ENCODE peak calls at places on chromosomes 6 and 20, in five cellular contexts. One of them, this sample, is unnamed.

GRCh38 chr20:24095753-24096152 is 107.2 kb upstream of the GGTLC1 start:
- DNase-seq in GM12878: no peak
- DNase-seq in HepG2: no peak
- DNase-seq in K562: no peak
- DNase-seq in SK-N-SH: no peak
- DNase-seq in this sample: no peak

GRCh38 chr20:33079267-33079666 is at the start of gene BPIFB4:
- DNase-seq in GM12878: no peak
- DNase-seq in HepG2: no peak
- DNase-seq in K562: no peak
- DNase-seq in SK-N-SH: no peak
- DNase-seq in this sample: no peak

GRCh38 chr6:100268326-100268725 is 196.4 kb downstream of the SIM1 start:
- DNase-seq in GM12878: no peak
- DNase-seq in HepG2: no peak
- DNase-seq in K562: no peak
- DNase-seq in SK-N-SH: no peak
- DNase-seq in this sample: no peak

GRCh38 chr20:50393990-50394561 is 116.1 kb upstream of the PTPN1 start:
- DNase-seq in GM12878: no peak
- DNase-seq in HepG2: no peak
- DNase-seq in K562: no peak
- DNase-seq in SK-N-SH: no peak
- DNase-seq in this sample: no peak

GRCh38 chr6:69581576-69581975 is 215.2 kb downstream of the LMBRD1 start:
- DNase-seq in GM12878: no peak
- DNase-seq in HepG2: no peak
- DNase-seq in K562: no peak
- DNase-seq in SK-N-SH: no peak
- DNase-seq in this sample: no peak

GRCh38 chr6:91082311-91082803 is 495.5 kb upstream of the MAP3K7 start:
- DNase-seq in GM12878: no peak
- DNase-seq in HepG2: no peak
- DNase-seq in K562: no peak
- DNase-seq in SK-N-SH: no peak
- DNase-seq in this sample: no peak

GRCh38 chr20:62752671-62753501 is 43.4 kb upstream of the MRGBP start:
- DNase-seq in GM12878: no peak
- DNase-seq in HepG2: peak
- DNase-seq in K562: no peak
- DNase-seq in SK-N-SH: no peak
- DNase-seq in this sample: no peak

GRCh38 chr20:37611346-37611745 is 82.5 kb upstream of the CTNNBL1 start:
- DNase-seq in GM12878: no peak
- DNase-seq in HepG2: no peak
- DNase-seq in K562: no peak
- DNase-seq in SK-N-SH: no peak
- DNase-seq in this sample: no peak

GRCh38 chr6:14431375-14432330 is 314.1 kb downstream of the CD83 start:
- DNase-seq in GM12878: no peak
- DNase-seq in HepG2: no peak
- DNase-seq in K562: no peak
- DNase-seq in SK-N-SH: no peak
- DNase-seq in this sample: no peak

GRCh38 chr6:2891768-2892170 is 11.3 kb downstream of the SERPINB9 start:
- DNase-seq in GM12878: peak
- DNase-seq in HepG2: no peak
- DNase-seq in K562: no peak
- DNase-seq in SK-N-SH: no peak
- DNase-seq in this sample: no peak

GRCh38 chr6:53359843-53360834 is 11.4 kb upstream of the ELOVL5 start:
- DNase-seq in GM12878: no peak
- DNase-seq in HepG2: peak
- DNase-seq in K562: no peak
- DNase-seq in SK-N-SH: peak
- DNase-seq in this sample: no peak

DNA sequence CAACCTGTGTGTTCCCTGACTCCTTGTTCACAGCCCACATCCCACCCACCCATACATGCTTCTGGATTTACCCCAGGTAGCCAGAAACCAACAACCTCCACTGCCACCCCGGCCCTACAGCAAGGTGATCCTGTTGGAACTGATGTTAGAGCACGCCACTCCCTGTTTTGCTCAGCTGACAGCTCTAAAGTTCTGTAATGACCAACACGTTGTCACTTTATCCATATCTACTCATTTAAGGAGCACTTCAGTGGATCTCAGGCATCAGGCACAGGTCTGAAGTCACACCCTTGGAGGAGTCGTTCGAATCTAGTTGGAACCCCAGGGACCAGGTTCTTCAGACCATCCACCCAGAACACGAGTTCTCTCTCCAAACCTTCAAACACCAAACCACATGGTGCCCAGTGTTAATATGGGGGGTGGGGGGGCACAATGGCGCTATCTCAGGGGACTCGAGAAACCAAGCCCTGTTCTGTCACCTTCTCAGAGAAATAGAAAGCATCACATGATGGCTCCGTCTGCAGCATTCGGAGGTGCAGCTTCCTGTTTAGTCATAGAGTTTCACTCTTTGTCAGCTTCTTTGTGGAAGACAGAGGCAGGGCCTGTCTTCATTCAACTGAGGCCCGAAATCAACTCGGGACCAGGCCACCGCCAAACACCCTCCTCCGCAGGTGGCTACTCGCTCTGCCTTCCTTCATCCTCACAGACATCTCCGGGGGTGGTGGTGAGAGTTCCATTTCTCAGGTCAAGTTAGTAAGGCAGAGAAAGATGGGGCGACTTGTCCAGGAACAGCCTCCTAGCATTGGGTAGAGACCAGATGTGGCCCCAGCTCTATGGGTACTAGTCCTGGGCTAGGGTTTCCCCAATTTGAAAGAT is 142.2 kb downstream of the NFATC2 start:
- DNase-seq in GM12878: peak
- DNase-seq in HepG2: no peak
- DNase-seq in K562: no peak
- DNase-seq in SK-N-SH: no peak
- DNase-seq in this sample: no peak
- TF ChIP-seq FOXM1 in GM12878: peak
- TF ChIP-seq FOXM1 in HepG2: no peak
- TF ChIP-seq FOXM1 in K562: no peak
- TF ChIP-seq FOXM1 in SK-N-SH: no peak
- TF ChIP-seq FOXM1 in this sample: no peak

DNA sequence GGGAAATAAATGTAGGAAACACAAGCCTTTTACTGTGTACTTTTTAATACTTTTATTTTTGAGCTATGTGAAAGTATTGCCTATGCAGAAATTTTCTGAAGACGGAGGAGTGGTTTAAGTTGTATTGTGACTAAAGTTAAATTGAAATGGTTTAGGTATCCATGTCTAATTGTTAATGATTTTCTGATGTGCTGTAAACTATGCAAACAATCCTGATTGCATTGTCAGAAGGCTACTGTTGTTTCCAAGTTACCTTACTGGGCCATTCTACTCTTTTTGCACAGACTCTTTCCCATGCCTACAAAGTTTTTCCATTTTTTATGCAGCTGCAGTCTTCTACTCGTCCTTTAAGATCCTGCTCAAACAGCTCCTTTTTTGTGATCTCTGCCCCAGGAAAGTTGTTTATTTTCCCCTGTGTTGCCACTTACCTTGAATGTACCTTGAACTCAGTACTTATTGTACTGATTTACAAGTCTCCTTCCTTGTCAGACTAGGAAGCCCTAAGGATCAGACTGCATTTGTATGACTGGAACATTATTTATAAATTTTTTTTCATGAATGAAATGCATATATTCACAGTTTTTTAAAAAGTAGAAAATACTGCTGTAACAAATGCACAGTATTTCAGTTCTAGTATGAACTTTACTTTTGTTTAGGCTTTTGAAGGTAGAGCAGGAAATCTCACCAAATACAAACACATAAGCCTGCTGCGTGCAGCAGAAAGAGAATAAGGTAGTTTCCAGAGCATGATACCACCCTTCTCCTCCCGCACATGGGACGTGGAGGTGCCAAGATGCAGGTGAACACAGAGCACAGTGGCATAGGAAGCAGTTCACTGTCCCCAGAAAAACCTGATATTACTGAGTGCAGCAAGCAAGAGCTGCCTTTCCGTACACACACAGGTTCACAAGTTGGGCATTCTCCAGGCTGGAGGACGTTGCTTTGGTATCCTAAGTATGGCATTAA is 97.8 kb downstream of the CRYBG1 start:
- DNase-seq in GM12878: no peak
- DNase-seq in HepG2: no peak
- DNase-seq in K562: no peak
- DNase-seq in SK-N-SH: no peak
- DNase-seq in this sample: no peak
- TF ChIP-seq FOXM1 in GM12878: no peak
- TF ChIP-seq FOXM1 in HepG2: no peak
- TF ChIP-seq FOXM1 in K562: no peak
- TF ChIP-seq FOXM1 in SK-N-SH: no peak
- TF ChIP-seq FOXM1 in this sample: no peak

GRCh38 chr6:113859349-113860164 is 2.4 kb downstream of the MARCKS start:
- DNase-seq in GM12878: no peak
- DNase-seq in HepG2: no peak
- DNase-seq in K562: no peak
- DNase-seq in SK-N-SH: peak
- DNase-seq in this sample: peak

GRCh38 chr6:113858605-113859348 is 1.6 kb downstream of the MARCKS start:
- DNase-seq in GM12878: peak
- DNase-seq in HepG2: peak
- DNase-seq in K562: peak
- DNase-seq in SK-N-SH: peak
- DNase-seq in this sample: peak

GRCh38 chr6:113856571-113857564 is at the start of gene MARCKS:
- DNase-seq in GM12878: no peak
- DNase-seq in HepG2: peak
- DNase-seq in K562: peak
- DNase-seq in SK-N-SH: peak
- DNase-seq in this sample: peak

GRCh38 chr6:113857565-113858066 is 471 bp downstream of the MARCKS start:
- DNase-seq in GM12878: no peak
- DNase-seq in HepG2: no peak
- DNase-seq in K562: peak
- DNase-seq in SK-N-SH: peak
- DNase-seq in this sample: peak

DNA sequence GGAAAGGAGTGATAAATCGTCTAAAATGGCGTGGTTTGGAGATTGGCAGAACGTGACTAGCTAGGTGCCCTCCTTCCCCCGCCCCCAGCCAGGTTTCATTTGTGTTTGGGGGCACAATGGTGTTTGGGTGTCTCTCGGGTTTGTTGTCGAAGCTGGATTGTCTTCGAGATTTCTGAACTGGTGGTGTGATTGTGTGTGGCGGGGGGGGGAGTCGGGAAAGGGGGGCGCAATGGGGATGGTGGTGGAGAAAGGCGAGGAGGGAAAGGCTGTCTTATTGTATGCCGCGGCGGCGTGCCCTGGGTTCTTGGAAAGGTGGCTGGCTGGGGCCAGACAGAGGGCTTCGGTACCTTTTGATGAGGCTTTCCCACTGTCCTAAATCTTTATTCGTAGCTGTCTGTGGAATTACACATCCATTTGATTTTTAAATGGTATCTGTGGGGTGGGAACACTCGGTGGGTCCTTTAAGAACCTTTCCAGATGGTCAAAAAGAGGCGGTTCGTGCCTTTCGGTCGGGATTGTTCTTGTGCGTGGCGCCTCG is 991 bp downstream of the MARCKS start:
- DNase-seq in GM12878: no peak
- DNase-seq in HepG2: no peak
- DNase-seq in K562: no peak
- DNase-seq in SK-N-SH: peak
- DNase-seq in this sample: peak
- TF ChIP-seq FOXM1 in GM12878: no peak
- TF ChIP-seq FOXM1 in HepG2: no peak
- TF ChIP-seq FOXM1 in K562: no peak
- TF ChIP-seq FOXM1 in SK-N-SH: no peak
- TF ChIP-seq FOXM1 in this sample: no peak

GRCh38 chr6:16527691-16528090 is 233.6 kb downstream of the ATXN1 start:
- DNase-seq in GM12878: no peak
- DNase-seq in HepG2: no peak
- DNase-seq in K562: no peak
- DNase-seq in SK-N-SH: no peak
- DNase-seq in this sample: no peak
- TF ChIP-seq FOXM1 in GM12878: no peak
- TF ChIP-seq FOXM1 in HepG2: no peak
- TF ChIP-seq FOXM1 in K562: no peak
- TF ChIP-seq FOXM1 in SK-N-SH: no peak
- TF ChIP-seq FOXM1 in this sample: no peak

GRCh38 chr6:106146852-106147351 is 60.8 kb downstream of the PRDM1 start:
- DNase-seq in GM12878: no peak
- DNase-seq in HepG2: no peak
- DNase-seq in K562: peak
- DNase-seq in SK-N-SH: no peak
- DNase-seq in this sample: no peak
- TF ChIP-seq FOXM1 in GM12878: no peak
- TF ChIP-seq FOXM1 in HepG2: no peak
- TF ChIP-seq FOXM1 in K562: no peak
- TF ChIP-seq FOXM1 in SK-N-SH: no peak
- TF ChIP-seq FOXM1 in this sample: no peak

This sample was measured in HEK293T.